ENCODE peak calls at places on chromosomes 1 and 21, in four cellular contexts. S is CD8-positive, alpha-beta T cell; C is RWPE2; P is heart right ventricle. B is an unnamed sample.

GRCh38 chr1:153804112-153804511 is 28.9 kb downstream of the SLC27A3 start:
- DNase-seq in C (peak; percentile 9), P (no peak), S (no peak), B (no peak)

GRCh38 chr1:231347961-231348360 is 9.9 kb downstream of the SPRTN start:
- DNase-seq in P (no peak), C (no peak), S (no peak), B (no peak)

GRCh38 chr1:226568077-226568831 is 19.7 kb downstream of the STUM start:
- DNase-seq in C (no peak), S (no peak), P (peak; percentile 33), B (peak; percentile 27)

GRCh38 chr21:34733866-34734265 is 65.1 kb downstream of the CLIC6 start:
- DNase-seq in P (no peak), S (no peak), C (no peak), B (no peak)

GRCh38 chr1:156618853-156619581 is at the start of gene HAPLN2:
- DNase-seq in C (no peak), P (no peak), S (no peak), B (no peak)

GRCh38 chr1:119440908-119441307 is 26.0 kb downstream of the HSD3B2 start:
- DNase-seq in S (no peak), P (no peak), C (no peak), B (no peak)

GRCh38 chr1:204544321-204544720 is 28.1 kb downstream of the MDM4 start:
- DNase-seq in S (no peak), P (no peak), C (no peak), B (no peak)

GRCh38 chr1:30846587-30846986 is 62.0 kb downstream of the SDC3 start:
- DNase-seq in P (no peak), S (no peak), C (no peak), B (no peak)

GRCh38 chr1:171965802-171966201 is 124.5 kb downstream of the DNM3 start:
- DNase-seq in P (no peak), C (no peak), S (no peak), B (no peak)

GRCh38 chr1:164591858-164592257 is 32.9 kb downstream of the PBX1 start:
- DNase-seq in P (no peak), C (no peak), S (no peak), B (no peak)

GRCh38 chr1:6188466-6188865 is 8.3 kb upstream of the CHD5 start:
- DNase-seq in C (no peak), P (no peak), S (no peak), B (no peak)

GRCh38 chr1:203557958-203558760 is 64.2 kb downstream of the OPTC start:
- DNase-seq in S (no peak), P (peak; percentile 41), C (peak; percentile 66), B (no peak)

GRCh38 chr1:158323866-158324265 is 7.5 kb downstream of the CD1B start:
- DNase-seq in S (no peak), C (no peak), P (no peak), B (no peak)

GRCh38 chr21:36705679-36706481 is 7.0 kb downstream of the SIM2 start:
- DNase-seq in S (no peak), P (no peak), C (no peak), B (no peak)

GRCh38 chr1:220372451-220372850 is 100.2 kb upstream of the RAB3GAP2 start:
- DNase-seq in C (no peak), S (no peak), P (no peak), B (no peak)

GRCh38 chr1:41568204-41568603 is 83.7 kb upstream of the EDN2 start:
- DNase-seq in S (no peak), C (no peak), P (no peak), B (no peak)

GRCh38 chr1:119653839-119654170 is 5.7 kb upstream of the ZNF697 start:
- DNase-seq in C (no peak), S (no peak), P (no peak), B (no peak)

GRCh38 chr1:77370161-77370560 is 88.3 kb downstream of the AK5 start:
- DNase-seq in S (no peak), C (no peak), P (no peak), B (no peak)

GRCh38 chr21:33760641-33761103 is 118.4 kb downstream of the ITSN1 start:
- DNase-seq in P (no peak), C (no peak), S (no peak), B (no peak)

GRCh38 chr1:59691261-59691660 is 123.5 kb upstream of the HOOK1 start:
- DNase-seq in P (no peak), C (no peak), S (no peak), B (no peak)

GRCh38 chr21:46116189-46116845 is 18.4 kb downstream of the COL6A2 start:
- DNase-seq in P (no peak), S (no peak), C (no peak), B (no peak)

GRCh38 chr1:67710417-67710816 is 25.4 kb downstream of the GADD45A start:
- DNase-seq in C (no peak), P (no peak), S (no peak), B (no peak)
- H3K4me3 ChIP-seq in C (no peak overlapping the region), P (no peak overlapping the region), S (no peak overlapping the region), B (no peak overlapping the region)

DNA sequence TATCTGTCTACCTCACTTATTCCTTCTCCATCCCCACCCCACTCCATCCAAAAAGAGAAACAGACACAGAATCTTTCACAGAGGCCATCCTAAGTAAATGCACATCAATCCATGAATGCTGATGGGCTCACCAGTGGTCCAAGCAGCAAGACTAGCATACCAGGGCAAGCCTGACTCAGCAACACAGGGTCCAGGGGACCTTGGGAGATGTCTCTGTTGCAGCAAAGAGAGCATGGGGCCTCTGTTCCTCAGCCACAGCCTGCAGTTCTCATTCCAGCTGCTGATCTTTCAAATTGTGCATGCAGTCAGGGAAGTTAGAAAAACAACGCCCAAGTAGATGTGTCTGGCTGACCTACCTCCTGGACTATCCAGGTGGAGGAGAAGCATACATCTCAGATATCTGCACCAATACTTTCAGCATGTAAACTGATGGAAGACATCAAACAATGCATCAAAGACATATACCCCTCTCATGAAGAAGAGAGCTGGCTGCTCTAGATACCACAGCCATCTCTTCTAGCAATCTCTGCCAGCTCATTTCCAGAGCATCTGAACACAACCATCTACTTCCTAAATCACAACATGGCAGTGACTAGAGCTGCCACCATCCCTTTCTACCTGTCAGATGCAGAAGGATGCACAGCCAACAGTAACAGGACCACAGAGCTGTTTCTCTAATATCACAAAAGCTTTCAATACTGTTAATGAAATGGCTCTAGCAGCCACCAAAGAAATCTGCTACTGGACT is 54.5 kb downstream of the CD34 start:
- DNase-seq in P (no peak), S (no peak), C (no peak), B (no peak)
- H3K4me1 ChIP-seq in P (peaks cover 85% of the 10 kb centered on the region), S (peaks cover 70% of the 10 kb centered on the region), C (no peaks in the 10 kb centered on the region), B (peaks cover 2% of the 10 kb centered on the region)

GRCh38 chr1:165887877-165888551 is 60.6 kb downstream of the UCK2 start:
- DNase-seq in S (no peak), C (no peak), P (no peak), B (no peak)
- H3K27ac ChIP-seq in S (no peak overlapping the region), C (no peak overlapping the region), P (no peak overlapping the region), B (no peak overlapping the region)

DNA sequence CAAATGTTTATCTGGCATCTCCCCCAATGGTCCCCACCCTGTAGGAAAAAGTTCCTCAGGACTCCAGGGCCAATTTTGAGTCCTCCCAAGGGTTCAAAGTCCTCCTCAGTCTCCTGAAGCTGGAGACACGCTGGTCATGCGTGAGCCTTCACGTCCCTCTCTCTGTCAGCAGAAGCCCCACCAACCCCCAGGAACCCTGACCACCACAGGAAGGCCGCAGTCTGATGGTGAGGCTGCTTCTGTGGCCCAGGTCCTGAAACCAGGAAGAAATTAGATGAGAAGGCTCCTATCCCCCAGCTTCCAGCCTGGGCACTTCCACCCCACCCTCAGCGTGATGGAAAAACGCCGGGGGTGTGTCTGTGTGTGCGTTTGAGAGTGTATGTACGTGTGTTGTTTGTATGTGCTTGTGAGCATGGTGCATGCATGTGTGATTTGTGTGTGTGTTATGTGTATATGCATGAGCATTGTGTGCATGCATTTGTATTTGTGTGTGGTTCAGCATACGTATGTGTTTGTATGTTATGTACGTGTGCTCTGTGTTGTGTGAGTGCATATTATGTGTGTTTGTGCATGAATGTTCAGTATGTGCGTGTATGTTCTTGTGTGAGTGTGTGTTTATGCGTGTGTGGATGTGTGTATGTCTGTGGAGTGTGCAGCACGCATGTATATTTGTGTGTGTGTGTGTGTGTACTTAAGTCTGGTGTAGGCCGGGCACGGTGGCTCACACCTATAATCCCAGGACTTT is 92.5 kb downstream of the SIK1 start:
- DNase-seq in P (no peak), S (no peak), C (no peak), B (no peak)
- H3K4me3 ChIP-seq in P (no peak overlapping the region), S (no peak overlapping the region), C (no peak overlapping the region), B (no peak overlapping the region)

GRCh38 chr1:221781102-221781744 is 39.3 kb upstream of the DUSP10 start:
- DNase-seq in P (no peak), S (no peak), C (no peak), B (no peak)

GRCh38 chr1:221778125-221778524 is 36.2 kb upstream of the DUSP10 start:
- DNase-seq in S (no peak), C (no peak), P (no peak), B (no peak)

GRCh38 chr1:221778535-221779142 is 36.8 kb upstream of the DUSP10 start:
- DNase-seq in S (no peak), C (no peak), P (no peak), B (no peak)

GRCh38 chr1:221780175-221780574 is 38.3 kb upstream of the DUSP10 start:
- DNase-seq in C (no peak), S (no peak), P (no peak), B (no peak)

GRCh38 chr1:221779771-221780170 is 37.9 kb upstream of the DUSP10 start:
- DNase-seq in S (no peak), P (no peak), C (no peak), B (no peak)
- H3K4me1 ChIP-seq in S (peaks cover 62% of the 10 kb centered on the region), P (peaks cover 49% of the 10 kb centered on the region), C (no peaks in the 10 kb centered on the region), B (no peaks in the 10 kb centered on the region)

GRCh38 chr1:21340230-21340564 is 49.9 kb upstream of the ECE1 start:
- DNase-seq in P (peak; percentile 51), C (peak; percentile 73), S (no peak), B (no peak)
- H3K27ac ChIP-seq in P (peak overlapping the region; percentile 83), C (no peak overlapping the region), S (no peak overlapping the region), B (no peak overlapping the region)

GRCh38 chr1:161285519-161285918 is 24.2 kb downstream of the MPZ start:
- DNase-seq in P (no peak), C (no peak), S (no peak), B (no peak)
- H3K4me3 ChIP-seq in P (no peak overlapping the region), C (no peak overlapping the region), S (no peak overlapping the region), B (no peak overlapping the region)

B was measured in iPS DF 6.9.